ENCODE peak calls at places on chromosomes 16 and 17, in four cellular contexts. V is GM12891, G is GM12878, X is K562. S is an unnamed sample.

GRCh38 chr17:35917519-35918213 is 12.9 kb downstream of the RDM1 start:
- DNase-seq in V (no peak), G (no peak), X (peak), S (no peak)

GRCh38 chr17:56594528-56595418 is 1.3 kb downstream of the NOG start:
- DNase-seq in V (peak), G (no peak), X (no peak), S (peak)

GRCh38 chr17:71409712-71410111 is 711.1 kb upstream of the SOX9 start:
- DNase-seq in V (no peak), G (no peak), X (no peak), S (no peak)

GRCh38 chr17:58493506-58493905 is 5.3 kb upstream of the HSF5 start:
- DNase-seq in V (no peak), G (no peak), X (no peak), S (peak)

GRCh38 chr17:81021531-81022370 is 13.2 kb upstream of the BAIAP2 start:
- DNase-seq in V (peak), G (no peak), X (no peak), S (no peak)

GRCh38 chr16:22181843-22182242 is 19.5 kb downstream of the SDR42E2 start:
- DNase-seq in V (no peak), G (no peak), X (no peak), S (no peak)

GRCh38 chr16:77273815-77274214 is 74.6 kb downstream of the SYCE1L start:
- DNase-seq in V (no peak), G (no peak), X (no peak), S (peak)

GRCh38 chr17:58630883-58631522 is 60.8 kb downstream of the TEX14 start:
- DNase-seq in V (no peak), G (no peak), X (peak), S (no peak)

GRCh38 chr16:75097941-75098897 is 18.4 kb downstream of the LDHD start:
- DNase-seq in V (peak), G (no peak), X (no peak), S (no peak)

GRCh38 chr16:31421587-31421986 is 6.6 kb downstream of the COX6A2 start:
- DNase-seq in V (no peak), G (peak), X (no peak), S (no peak)

GRCh38 chr16:46970089-46970488 is 3.4 kb downstream of the DNAJA2 start:
- DNase-seq in V (no peak), G (no peak), X (no peak), S (no peak)

GRCh38 chr16:27595461-27595860 is 45.5 kb downstream of the KATNIP start:
- DNase-seq in V (no peak), G (no peak), X (no peak), S (no peak)

GRCh38 chr16:69438465-69438864 is 14.0 kb downstream of the CYB5B start:
- DNase-seq in V (no peak), G (no peak), X (no peak), S (no peak)

GRCh38 chr17:27460196-27460725 is 4.0 kb downstream of the KSR1 start:
- DNase-seq in V (no peak), G (no peak), X (no peak), S (no peak)

GRCh38 chr17:7557825-7558543 is 566 bp upstream of the TNFSF13 start:
- DNase-seq in V (no peak), G (no peak), X (no peak), S (peak)

GRCh38 chr16:50517450-50518252 is 30.5 kb upstream of the NKD1 start:
- DNase-seq in V (no peak), G (no peak), X (no peak), S (no peak)

GRCh38 chr16:15610369-15610871 is 32.5 kb downstream of the MARF1 start:
- DNase-seq in V (no peak), G (no peak), X (no peak), S (no peak)

GRCh38 chr16:27618140-27618539 is 68.2 kb downstream of the KATNIP start:
- DNase-seq in V (no peak), G (no peak), X (no peak), S (no peak)

GRCh38 chr16:25126820-25127232 is 15.3 kb downstream of the LCMT1 start:
- DNase-seq in V (no peak), G (no peak), X (no peak), S (no peak)

GRCh38 chr17:30433514-30433913 is 43.7 kb upstream of the GOSR1 start:
- DNase-seq in V (no peak), G (no peak), X (no peak), S (no peak)
- TF ChIP-seq SPI1 in V (no peak), G (no peak), X (no peak), S (no peak)

DNA sequence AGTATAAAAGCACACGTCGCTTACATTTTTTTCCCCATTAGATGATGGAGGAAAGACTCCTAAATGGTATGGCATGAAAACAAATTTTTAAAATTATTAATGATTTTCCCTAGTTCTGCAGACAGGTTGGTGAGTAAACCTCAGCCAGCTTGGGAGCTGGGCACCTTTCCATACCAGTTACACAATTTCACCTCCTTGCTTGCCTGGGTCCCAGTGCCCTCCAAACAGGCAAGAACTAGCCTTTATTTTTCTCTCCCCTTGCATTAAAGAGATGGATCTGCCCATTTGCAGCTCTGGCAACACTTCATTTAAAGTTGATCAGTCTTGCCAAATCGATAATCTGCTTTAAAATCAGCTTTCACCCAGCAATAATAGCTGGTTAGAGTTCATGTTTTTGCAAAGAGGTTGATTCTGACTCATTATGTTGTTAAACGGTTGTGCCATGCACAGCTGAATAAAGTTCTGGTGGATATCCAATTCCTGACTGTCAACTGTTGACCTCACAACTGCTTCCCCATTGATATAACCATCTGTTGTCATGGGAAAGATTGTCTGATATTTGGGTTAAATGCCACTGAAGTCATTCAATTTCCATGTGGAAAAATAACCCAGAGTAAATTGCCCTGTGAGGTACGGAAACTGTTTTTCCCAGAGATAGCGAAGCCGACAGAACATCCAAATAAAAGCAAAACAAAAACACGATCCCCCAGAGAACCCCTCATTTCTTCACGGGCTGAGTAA is 1.3 kb downstream of the C17orf58 start:
- DNase-seq in V (no peak), G (no peak), X (no peak), S (no peak)
- TF ChIP-seq SPI1 in V (no peak), G (no peak), X (no peak), S (no peak)

GRCh38 chr16:57743886-57744645 is 8.5 kb downstream of the KATNB1 start:
- DNase-seq in V (no peak), G (no peak), X (no peak), S (no peak)

GRCh38 chr16:57740423-57741071 is 5.0 kb downstream of the KATNB1 start:
- DNase-seq in V (no peak), G (no peak), X (no peak), S (no peak)

GRCh38 chr16:57741660-57742191 is 6.2 kb downstream of the KATNB1 start:
- DNase-seq in V (no peak), G (no peak), X (no peak), S (no peak)

GRCh38 chr16:57743458-57743857 is 7.9 kb downstream of the KATNB1 start:
- DNase-seq in V (no peak), G (no peak), X (no peak), S (no peak)

DNA sequence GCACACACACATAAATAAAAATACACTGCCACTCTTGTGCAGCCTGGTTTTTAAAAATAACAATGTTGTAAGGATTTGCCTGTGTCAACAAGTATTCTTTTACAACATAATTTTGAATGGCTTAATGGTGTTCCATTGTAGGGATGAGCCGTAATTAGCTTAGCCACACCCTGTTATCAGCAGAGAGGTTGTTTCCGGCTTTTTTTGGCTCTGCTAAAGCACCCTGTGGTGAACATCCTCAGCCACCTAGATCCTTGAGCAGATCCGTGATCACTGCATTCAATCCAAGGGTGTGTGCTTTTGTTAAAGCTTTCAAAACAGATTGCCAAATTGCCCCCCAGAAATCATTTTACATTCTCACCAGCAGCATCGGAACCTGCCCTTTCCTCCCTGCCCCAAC is 7.0 kb downstream of the KATNB1 start:
- DNase-seq in V (no peak), G (no peak), X (no peak), S (no peak)
- TF ChIP-seq SPI1 in V (no peak), G (no peak), X (no peak), S (no peak)

GRCh38 chr17:15441315-15441714 is 26.1 kb downstream of the CDRT4 start:
- DNase-seq in V (no peak), G (no peak), X (no peak), S (no peak)

GRCh38 chr17:15442316-15443185 is 24.9 kb downstream of the CDRT4 start:
- DNase-seq in V (no peak), G (no peak), X (no peak), S (no peak)

GRCh38 chr17:15447928-15448579 is 19.4 kb downstream of the CDRT4 start:
- DNase-seq in V (no peak), G (no peak), X (no peak), S (no peak)

GRCh38 chr17:15446036-15446435 is 21.4 kb downstream of the CDRT4 start:
- DNase-seq in V (no peak), G (no peak), X (peak), S (no peak)

GRCh38 chr17:15444805-15445204 is 22.6 kb downstream of the CDRT4 start:
- DNase-seq in V (no peak), G (no peak), X (peak), S (no peak)
- TF ChIP-seq SPI1 in V (no peak), G (no peak), X (no peak), S (no peak)

GRCh38 chr17:77002103-77003045 is 134.2 kb downstream of the MGAT5B start:
- DNase-seq in V (no peak), G (no peak), X (no peak), S (no peak)
- TF ChIP-seq SPI1 in V (no peak), G (no peak), X (no peak), S (no peak)

S was measured in HL-60.